ENCODE peak calls at places on chromosomes 1 and 21, in six cellular contexts. Q is endothelial cell of umbilical vein, E is neural progenitor cell, C is MM.1S, F is PC-3, G is fibroblast of lung. Y is an unnamed sample. For H3K36me3, the result is how much of the 10 kb centered on the place peaks cover.

GRCh38 chr21:20882462-20883415 is 115.5 kb upstream of the NCAM2 start:
- DNase-seq in Q (peak), E (peak), C (peak), F (peak), G (peak), Y (no peak)

GRCh38 chr1:203559523-203559922 is 65.6 kb downstream of the OPTC start:
- DNase-seq in Q (no peak), E (no peak), C (no peak), F (peak), G (peak), Y (no peak)

GRCh38 chr1:67256291-67257172 is 51.1 kb upstream of the IL12RB2 start:
- DNase-seq in Q (peak), E (peak), C (no peak), F (no peak), G (peak), Y (no peak)

GRCh38 chr1:2046225-2046917 is 3.8 kb upstream of the PRKCZ start:
- DNase-seq in Q (peak), E (peak), C (peak), F (peak), G (peak), Y (no peak)

GRCh38 chr1:205214756-205215155 is 3.3 kb upstream of the DSTYK start:
- DNase-seq in Q (no peak), E (no peak), C (no peak), F (no peak), G (no peak), Y (no peak)

GRCh38 chr1:83998599-83999315 is at the start of gene TTLL7:
- DNase-seq in Q (peak), E (peak), C (peak), F (peak), G (peak), Y (peak)

GRCh38 chr1:74402873-74403272 is 109.5 kb downstream of the LRRC53 start:
- DNase-seq in Q (no peak), E (no peak), C (no peak), F (no peak), G (no peak), Y (no peak)

GRCh38 chr1:103162360-103162759 is 54.0 kb upstream of the COL11A1 start:
- DNase-seq in Q (no peak), E (no peak), C (no peak), F (no peak), G (no peak), Y (no peak)

GRCh38 chr1:115507256-115507589 is 134.5 kb upstream of the VANGL1 start:
- DNase-seq in Q (peak), E (peak), C (no peak), F (peak), G (peak), Y (no peak)

GRCh38 chr1:164617607-164618564 is 58.9 kb downstream of the PBX1 start:
- DNase-seq in Q (peak), E (peak), C (peak), F (peak), G (peak), Y (no peak)

GRCh38 chr1:54207287-54207686 is 7.3 kb downstream of the MRPL37 start:
- DNase-seq in Q (peak), E (no peak), C (no peak), F (no peak), G (no peak), Y (no peak)

GRCh38 chr1:1013922-1014617 is 773 bp downstream of the ISG15 start:
- DNase-seq in Q (no peak), E (peak), C (no peak), F (peak), G (peak), Y (peak)

GRCh38 chr1:162568802-162569201 is 7.3 kb downstream of the UAP1 start:
- DNase-seq in Q (peak), E (no peak), C (no peak), F (peak), G (no peak), Y (no peak)

GRCh38 chr1:203534526-203534925 is 40.6 kb downstream of the OPTC start:
- DNase-seq in Q (no peak), E (peak), C (no peak), F (peak), G (peak), Y (no peak)

GRCh38 chr1:166999090-166999489 is 10.0 kb downstream of the MAEL start:
- DNase-seq in Q (no peak), E (no peak), C (no peak), F (no peak), G (no peak), Y (no peak)

GRCh38 chr1:21117159-21117953 is 59.3 kb downstream of the EIF4G3 start:
- DNase-seq in Q (no peak), E (peak), C (no peak), F (no peak), G (no peak), Y (no peak)

GRCh38 chr1:188958461-188959115 is 1519.1 kb downstream of the BRINP3 start:
- DNase-seq in Q (no peak), E (no peak), C (no peak), F (no peak), G (no peak), Y (no peak)

GRCh38 chr1:21326861-21327344 is 36.6 kb upstream of the ECE1 start:
- DNase-seq in Q (no peak), E (peak), C (no peak), F (no peak), G (no peak), Y (no peak)

DNA sequence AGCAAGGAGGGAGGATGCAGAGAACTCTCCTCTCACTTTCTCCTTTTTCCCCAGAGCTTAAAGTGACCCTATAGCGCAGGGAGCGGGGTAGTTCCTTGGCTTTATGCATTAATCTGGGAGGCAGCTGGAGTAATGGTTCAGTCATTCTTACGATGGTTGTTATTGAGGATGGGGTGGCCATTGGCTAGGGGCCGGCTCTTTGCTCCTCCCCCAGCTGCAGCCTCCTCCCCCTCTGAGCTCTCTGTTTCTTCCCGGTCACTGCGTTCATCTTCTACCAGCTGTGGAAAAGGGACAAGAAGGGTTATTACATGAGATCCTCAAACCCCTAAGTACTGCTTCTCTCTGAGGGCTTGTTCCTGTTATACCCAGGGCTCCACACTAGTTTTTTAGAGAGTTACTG is 8.6 kb downstream of the CERS2 start:
- DNase-seq in Q (no peak), E (no peak), C (no peak), F (no peak), G (no peak), Y (no peak)
- H3K36me3 ChIP-seq in Q (under half), E (under half), C (under half), F (half or more), G (under half), Y (half or more)

DNA sequence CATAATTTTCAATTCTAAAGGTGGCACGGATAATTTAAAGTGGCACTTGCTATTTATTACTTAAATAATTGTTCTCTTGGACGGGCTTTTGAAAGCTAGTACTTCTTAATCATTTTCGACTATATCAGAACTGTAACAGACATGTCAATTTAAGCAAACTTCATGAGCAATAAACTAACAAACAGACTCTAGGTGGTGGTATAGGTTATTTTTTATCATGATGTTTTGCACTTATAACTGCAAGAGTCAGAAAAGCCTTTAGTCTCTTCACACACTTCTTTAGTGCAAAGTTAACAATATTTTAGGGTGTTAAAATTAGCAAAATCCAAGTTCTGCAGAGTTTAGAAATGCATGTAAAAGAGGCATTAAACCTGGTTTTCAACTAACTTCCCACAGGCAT is 2.2 kb downstream of the NRIP1 start:
- DNase-seq in Q (peak), E (no peak), C (peak), F (peak), G (peak), Y (no peak)
- TF ChIP-seq CTCF in Q (no peak), E (no peak), C (no peak), F (peak), G (no peak), Y (no peak)

GRCh38 chr1:155979525-155980343 is 1.4 kb upstream of the ARHGEF2 start:
- DNase-seq in Q (no peak), E (no peak), C (peak), F (no peak), G (no peak), Y (no peak)

GRCh38 chr1:155981266-155982088 is 3.1 kb upstream of the ARHGEF2 start:
- DNase-seq in Q (peak), E (no peak), C (peak), F (no peak), G (peak), Y (no peak)

GRCh38 chr1:155982106-155982505 is 3.8 kb upstream of the ARHGEF2 start:
- DNase-seq in Q (no peak), E (no peak), C (no peak), F (no peak), G (no peak), Y (no peak)

GRCh38 chr1:155984341-155984740 is 6.0 kb upstream of the ARHGEF2 start:
- DNase-seq in Q (no peak), E (peak), C (no peak), F (no peak), G (no peak), Y (peak)

GRCh38 chr1:155983191-155984023 is 5.1 kb upstream of the ARHGEF2 start:
- DNase-seq in Q (no peak), E (peak), C (peak), F (peak), G (peak), Y (peak)
- H3K9ac ChIP-seq in Q (no peak), E (no peak), C (peak), F (peak), G (peak), Y (no peak)

GRCh38 chr1:35899941-35900340 is 16.9 kb downstream of the AGO1 start:
- DNase-seq in Q (peak), E (no peak), C (no peak), F (no peak), G (no peak), Y (no peak)
- H3K36me3 ChIP-seq in Q (under half), E (under half), C (under half), F (under half), G (under half), Y (under half)

GRCh38 chr1:180269848-180270766 is 40.0 kb downstream of the LHX4 start:
- DNase-seq in Q (no peak), E (peak), C (peak), F (peak), G (no peak), Y (no peak)
- TF ChIP-seq CTCF in Q (no peak), E (peak), C (peak), F (peak), G (peak), Y (peak)

DNA sequence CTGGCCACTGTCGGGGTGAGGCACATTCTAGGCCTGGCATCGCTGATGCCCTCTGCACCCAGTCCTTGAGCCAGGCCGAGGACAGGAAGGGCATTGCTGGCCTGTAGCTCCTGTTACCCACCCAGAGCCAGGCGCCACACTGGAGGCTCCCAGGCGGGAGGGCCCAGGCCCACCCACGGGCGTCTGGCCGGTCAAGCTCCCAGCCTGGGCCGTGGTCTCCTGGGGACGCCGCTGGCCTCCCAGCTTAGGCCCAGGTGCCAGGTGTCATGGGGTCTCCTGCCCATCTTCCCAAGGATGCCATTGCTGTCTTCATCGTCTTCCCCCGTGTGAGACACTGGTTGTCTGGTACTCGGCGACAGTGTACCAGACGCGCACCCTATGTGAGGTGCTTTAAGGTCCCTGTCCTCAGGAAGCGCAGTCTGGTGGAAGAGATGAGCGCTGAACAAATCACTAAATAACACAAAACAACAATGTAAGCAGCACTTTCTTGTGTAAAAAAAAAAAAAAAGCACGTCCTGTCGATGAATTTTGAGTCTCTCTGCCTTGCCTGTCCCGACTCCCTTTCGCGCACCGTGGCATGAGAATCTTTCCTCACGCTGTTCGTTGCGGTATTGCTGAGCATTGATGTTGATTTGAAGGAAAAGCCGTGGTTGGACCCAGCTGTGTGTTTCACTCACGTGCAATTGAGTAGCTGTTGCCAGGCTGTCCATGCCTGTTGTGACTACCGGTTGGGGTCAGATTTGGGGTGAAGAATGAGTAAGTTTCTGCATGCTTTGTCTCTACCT is 27.0 kb upstream of the TRAPPC10 start:
- DNase-seq in Q (no peak), E (no peak), C (no peak), F (no peak), G (peak), Y (peak)
- H3K9ac ChIP-seq in Q (no peak), E (no peak), C (no peak), F (no peak), G (no peak), Y (no peak)

GRCh38 chr1:46558141-46558963 is 6.9 kb upstream of the KNCN start:
- DNase-seq in Q (no peak), E (peak), C (no peak), F (no peak), G (no peak), Y (no peak)

GRCh38 chr1:46557403-46557802 is 6.0 kb upstream of the KNCN start:
- DNase-seq in Q (no peak), E (no peak), C (no peak), F (no peak), G (no peak), Y (no peak)

GRCh38 chr1:46556822-46557221 is 5.4 kb upstream of the KNCN start:
- DNase-seq in Q (peak), E (no peak), C (no peak), F (peak), G (peak), Y (no peak)

GRCh38 chr1:46555826-46556619 is 4.6 kb upstream of the KNCN start:
- DNase-seq in Q (no peak), E (no peak), C (no peak), F (no peak), G (no peak), Y (no peak)

GRCh38 chr1:46558966-46559365 is 7.5 kb upstream of the KNCN start:
- DNase-seq in Q (no peak), E (no peak), C (no peak), F (no peak), G (no peak), Y (no peak)
- H3K36me3 ChIP-seq in Q (under half), E (under half), C (under half), F (under half), G (under half), Y (under half)

GRCh38 chr1:224959656-224960055 is 30.2 kb downstream of the DNAH14 start:
- DNase-seq in Q (no peak), E (no peak), C (no peak), F (no peak), G (no peak), Y (no peak)
- TF ChIP-seq CTCF in Q (no peak), E (no peak), C (no peak), F (no peak), G (no peak), Y (no peak)

GRCh38 chr1:218347316-218347712 is 2.2 kb downstream of the TGFB2 start:
- DNase-seq in Q (no peak), E (peak), C (no peak), F (peak), G (no peak), Y (peak)

GRCh38 chr1:218350022-218350525 is 4.9 kb downstream of the TGFB2 start:
- DNase-seq in Q (no peak), E (no peak), C (no peak), F (no peak), G (no peak), Y (no peak)

GRCh38 chr1:218349365-218350021 is 4.4 kb downstream of the TGFB2 start:
- DNase-seq in Q (peak), E (no peak), C (no peak), F (peak), G (no peak), Y (no peak)

GRCh38 chr1:218347713-218348627 is 2.8 kb downstream of the TGFB2 start:
- DNase-seq in Q (peak), E (no peak), C (no peak), F (peak), G (peak), Y (no peak)

DNA sequence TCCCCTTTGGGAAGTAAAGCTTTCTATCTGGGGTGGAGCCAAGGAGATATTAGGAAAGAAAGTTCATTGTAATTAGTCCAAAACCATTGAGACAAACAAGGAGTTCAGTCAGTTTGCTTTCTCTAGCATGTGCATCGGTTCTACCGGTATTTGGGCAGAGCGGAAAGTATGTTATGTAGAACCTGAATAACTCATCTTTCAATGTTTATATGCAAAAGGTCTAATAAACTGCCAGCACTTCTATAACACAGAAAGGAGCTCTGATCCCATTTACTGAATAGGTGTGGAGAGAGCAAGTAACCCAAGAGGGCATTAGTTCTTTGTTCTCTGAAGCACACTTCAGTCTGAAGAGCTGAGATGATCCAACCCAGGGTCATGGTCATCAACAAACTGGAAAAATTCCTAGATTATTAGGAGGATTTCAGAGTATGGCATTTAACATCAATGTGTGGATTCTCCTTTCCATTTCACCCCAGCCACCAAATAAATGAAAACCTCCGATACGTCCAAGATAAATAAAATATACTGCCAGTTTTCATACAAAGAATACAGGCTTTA is 3.6 kb downstream of the TGFB2 start:
- DNase-seq in Q (peak), E (no peak), C (no peak), F (peak), G (no peak), Y (no peak)
- H3K9ac ChIP-seq in Q (peak), E (no peak), C (no peak), F (peak), G (no peak), Y (no peak)